ENCODE peak calls at places on chromosomes 5 and 9, in seven cellular contexts. R, Q, V, I, B, Z and D are unnamed samples. For H3K4me1, the result is how much of the 10 kb centered on the place peaks cover.

GRCh38 chr9:116697887-116698286 is 10.8 kb downstream of the TRIM32 start:
- DNase-seq in R (no peak), Q (no peak), V (no peak), I (no peak), B (no peak), Z (no peak), D (no peak)

GRCh38 chr5:117504245-117504644 is 929.6 kb upstream of the SEMA6A start:
- DNase-seq in R (no peak), Q (no peak), V (no peak), I (no peak), B (no peak), Z (no peak), D (no peak)

GRCh38 chr5:102932781-102933180 is 177.7 kb downstream of the PAM start:
- DNase-seq in R (no peak), Q (no peak), V (no peak), I (no peak), B (no peak), Z (no peak), D (no peak)

GRCh38 chr9:89419978-89420394 is 77.9 kb downstream of the SEMA4D start:
- DNase-seq in R (no peak), Q (no peak), V (peak), I (no peak), B (no peak), Z (no peak), D (no peak)

GRCh38 chr5:17614872-17615605 is 4.8 kb downstream of the TAF11L12 start:
- DNase-seq in R (no peak), Q (no peak), V (no peak), I (no peak), B (no peak), Z (no peak), D (no peak)

GRCh38 chr9:79895232-79895631 is 323.5 kb downstream of the TLE4 start:
- DNase-seq in R (no peak), Q (no peak), V (no peak), I (no peak), B (no peak), Z (no peak), D (no peak)

GRCh38 chr9:4887556-4887955 is 94.8 kb downstream of the RCL1 start:
- DNase-seq in R (no peak), Q (no peak), V (peak), I (peak), B (no peak), Z (peak), D (no peak)

GRCh38 chr9:109319631-109320233 is 1.1 kb downstream of the EPB41L4B start:
- DNase-seq in R (peak), Q (no peak), V (no peak), I (no peak), B (no peak), Z (peak), D (no peak)

GRCh38 chr9:36796671-36797419 is 224.2 kb downstream of the MELK start:
- DNase-seq in R (no peak), Q (no peak), V (no peak), I (no peak), B (no peak), Z (no peak), D (no peak)

GRCh38 chr5:135210286-135211055 is 176.4 kb upstream of the PITX1 start:
- DNase-seq in R (no peak), Q (no peak), V (peak), I (no peak), B (no peak), Z (no peak), D (no peak)

GRCh38 chr5:169861934-169862333 is 118.4 kb downstream of the INSYN2B start:
- DNase-seq in R (no peak), Q (no peak), V (no peak), I (no peak), B (no peak), Z (peak), D (no peak)

GRCh38 chr5:177475563-177476427 is 2.4 kb upstream of the DBN1 start:
- DNase-seq in R (no peak), Q (no peak), V (no peak), I (no peak), B (no peak), Z (peak), D (no peak)

GRCh38 chr5:134145779-134146581 is 30.8 kb downstream of the SKP1 start:
- DNase-seq in R (peak), Q (peak), V (peak), I (peak), B (peak), Z (peak), D (peak)

GRCh38 chr5:173623296-173623771 is 6.9 kb upstream of the BOD1 start:
- DNase-seq in R (peak), Q (peak), V (no peak), I (no peak), B (no peak), Z (no peak), D (no peak)

GRCh38 chr5:2149196-2149541 is 266.4 kb upstream of the IRX4 start:
- DNase-seq in R (no peak), Q (peak), V (no peak), I (no peak), B (no peak), Z (peak), D (no peak)

GRCh38 chr9:134175808-134176598 is 11.6 kb upstream of the RNU6ATAC start:
- DNase-seq in R (peak), Q (peak), V (peak), I (peak), B (no peak), Z (peak), D (no peak)

GRCh38 chr9:106861585-106862114 is 1.3 kb upstream of the ZNF462 start:
- DNase-seq in R (no peak), Q (no peak), V (no peak), I (no peak), B (no peak), Z (no peak), D (no peak)

GRCh38 chr5:89313044-89313443 is 430.1 kb upstream of the MEF2C start:
- DNase-seq in R (no peak), Q (no peak), V (no peak), I (no peak), B (no peak), Z (peak), D (no peak)

GRCh38 chr9:4366649-4367330 is 66.9 kb upstream of the GLIS3 start:
- DNase-seq in R (no peak), Q (peak), V (no peak), I (peak), B (peak), Z (peak), D (peak)

GRCh38 chr5:1737790-1738405 is 61.7 kb downstream of the MRPL36 start:
- DNase-seq in R (no peak), Q (peak), V (no peak), I (peak), B (peak), Z (peak), D (peak)

GRCh38 chr5:65086234-65086886 is 317.6 kb downstream of the CWC27 start:
- DNase-seq in R (no peak), Q (peak), V (no peak), I (no peak), B (no peak), Z (no peak), D (no peak)

GRCh38 chr9:123851851-123852250 is 78.1 kb downstream of the DENND1A start:
- DNase-seq in R (no peak), Q (no peak), V (no peak), I (no peak), B (no peak), Z (no peak), D (no peak)

GRCh38 chr5:68222824-68223354 is 7.3 kb downstream of the PIK3R1 start:
- DNase-seq in R (no peak), Q (no peak), V (no peak), I (no peak), B (no peak), Z (no peak), D (no peak)

GRCh38 chr9:97853844-97854695 is 1.0 kb downstream of the FOXE1 start:
- DNase-seq in R (no peak), Q (no peak), V (no peak), I (peak), B (peak), Z (peak), D (no peak)

GRCh38 chr5:114319821-114320220 is 42.0 kb upstream of the KCNN2 start:
- DNase-seq in R (no peak), Q (no peak), V (no peak), I (no peak), B (no peak), Z (no peak), D (no peak)

GRCh38 chr5:5140051-5141010 is at the start of gene ADAMTS16:
- DNase-seq in R (no peak), Q (no peak), V (no peak), I (no peak), B (no peak), Z (peak), D (no peak)

GRCh38 chr9:63859475-63860215 is 1425.4 kb downstream of the FOXD4L5 start:
- DNase-seq in R (no peak), Q (peak), V (peak), I (peak), B (peak), Z (peak), D (peak)

GRCh38 chr9:71590362-71590761 is 178.0 kb downstream of the CEMIP2 start:
- DNase-seq in R (no peak), Q (no peak), V (no peak), I (no peak), B (no peak), Z (no peak), D (no peak)

GRCh38 chr5:92559743-92560142 is 1021.3 kb downstream of the NR2F1-AS1 start:
- DNase-seq in R (no peak), Q (no peak), V (no peak), I (no peak), B (no peak), Z (peak), D (no peak)

GRCh38 chr5:35203403-35203802 is 26.9 kb downstream of the PRLR start:
- DNase-seq in R (no peak), Q (no peak), V (no peak), I (no peak), B (no peak), Z (no peak), D (no peak)

GRCh38 chr9:97632406-97632991 is 669 bp downstream of the TSTD2 start:
- DNase-seq in R (peak), Q (no peak), V (peak), I (peak), B (no peak), Z (peak), D (no peak)

GRCh38 chr5:127085371-127085770 is 12.1 kb upstream of the C5orf63 start:
- DNase-seq in R (no peak), Q (no peak), V (no peak), I (no peak), B (no peak), Z (no peak), D (no peak)

GRCh38 chr9:136587145-136587943 is 41.5 kb upstream of the NOTCH1 start:
- DNase-seq in R (peak), Q (no peak), V (peak), I (peak), B (no peak), Z (peak), D (no peak)

GRCh38 chr5:74216012-74216411 is 424.5 kb downstream of the ENC1 start:
- DNase-seq in R (no peak), Q (no peak), V (no peak), I (no peak), B (no peak), Z (no peak), D (no peak)

GRCh38 chr5:78649816-78650561 is 1.4 kb upstream of the LHFPL2 start:
- DNase-seq in R (no peak), Q (peak), V (no peak), I (no peak), B (no peak), Z (peak), D (no peak)

GRCh38 chr9:71767421-71768321 is 642 bp downstream of the CEMIP2 start:
- DNase-seq in R (peak), Q (no peak), V (peak), I (peak), B (no peak), Z (peak), D (no peak)

GRCh38 chr5:5374034-5374715 is 48.3 kb upstream of the ICE1 start:
- DNase-seq in R (no peak), Q (no peak), V (no peak), I (peak), B (no peak), Z (peak), D (no peak)

GRCh38 chr9:137372693-137373610 is 50.0 kb downstream of the EXD3 start:
- DNase-seq in R (peak), Q (no peak), V (peak), I (no peak), B (no peak), Z (no peak), D (no peak)

GRCh38 chr5:107469485-107469884 is 201.3 kb downstream of the EFNA5 start:
- DNase-seq in R (no peak), Q (no peak), V (no peak), I (peak), B (no peak), Z (peak), D (no peak)

DNA sequence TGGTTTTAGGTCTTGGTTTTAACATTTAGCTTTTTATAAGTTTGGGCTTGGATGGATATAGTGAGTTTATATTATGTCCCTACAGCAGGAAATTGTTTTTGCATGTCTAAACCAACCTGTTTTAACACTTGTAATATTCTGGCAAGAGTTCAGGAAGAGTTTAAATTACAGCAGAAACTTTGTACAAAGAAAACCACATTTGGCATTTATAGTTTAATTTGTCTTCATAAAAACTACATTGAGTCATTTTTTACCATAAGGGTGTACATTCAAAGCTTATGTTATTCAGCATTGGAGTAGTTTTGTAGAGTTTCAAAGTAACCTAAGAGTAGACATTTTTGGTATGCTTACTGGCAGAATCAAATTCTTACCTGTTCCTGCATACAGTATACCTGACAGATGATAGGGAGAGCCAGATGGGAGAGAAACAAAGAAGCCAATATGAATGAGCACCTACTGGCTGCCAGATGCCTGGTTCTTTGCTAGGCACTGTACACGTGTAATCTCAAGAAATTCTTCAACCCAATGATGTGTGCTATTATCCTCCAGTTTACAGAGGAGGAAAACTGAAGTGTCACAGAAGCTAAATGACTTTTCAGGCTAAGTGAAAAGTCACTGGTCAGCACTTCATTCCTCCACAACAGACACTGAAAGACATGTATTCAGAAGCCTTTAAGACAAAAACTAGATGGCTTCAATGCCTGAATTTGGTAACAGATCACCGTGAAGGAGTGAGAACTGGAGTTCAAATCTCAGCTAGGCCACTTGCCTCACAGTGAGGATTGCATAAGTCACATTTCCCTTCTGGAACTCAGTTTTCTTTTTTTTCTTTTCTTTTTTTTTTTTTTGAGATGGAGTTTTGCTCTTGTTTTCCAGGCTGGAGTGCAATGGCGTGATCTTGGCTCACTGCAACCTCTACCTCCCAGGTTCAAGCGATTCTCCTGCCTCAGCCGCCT is 25.9 kb upstream of the ECM2 start:
- DNase-seq in R (no peak), Q (no peak), V (no peak), I (no peak), B (no peak), Z (peak), D (no peak)
- H3K4me1 ChIP-seq in R (under half), Q (under half), V (under half), I (under half), B (under half), Z (under half), D (under half)

DNA sequence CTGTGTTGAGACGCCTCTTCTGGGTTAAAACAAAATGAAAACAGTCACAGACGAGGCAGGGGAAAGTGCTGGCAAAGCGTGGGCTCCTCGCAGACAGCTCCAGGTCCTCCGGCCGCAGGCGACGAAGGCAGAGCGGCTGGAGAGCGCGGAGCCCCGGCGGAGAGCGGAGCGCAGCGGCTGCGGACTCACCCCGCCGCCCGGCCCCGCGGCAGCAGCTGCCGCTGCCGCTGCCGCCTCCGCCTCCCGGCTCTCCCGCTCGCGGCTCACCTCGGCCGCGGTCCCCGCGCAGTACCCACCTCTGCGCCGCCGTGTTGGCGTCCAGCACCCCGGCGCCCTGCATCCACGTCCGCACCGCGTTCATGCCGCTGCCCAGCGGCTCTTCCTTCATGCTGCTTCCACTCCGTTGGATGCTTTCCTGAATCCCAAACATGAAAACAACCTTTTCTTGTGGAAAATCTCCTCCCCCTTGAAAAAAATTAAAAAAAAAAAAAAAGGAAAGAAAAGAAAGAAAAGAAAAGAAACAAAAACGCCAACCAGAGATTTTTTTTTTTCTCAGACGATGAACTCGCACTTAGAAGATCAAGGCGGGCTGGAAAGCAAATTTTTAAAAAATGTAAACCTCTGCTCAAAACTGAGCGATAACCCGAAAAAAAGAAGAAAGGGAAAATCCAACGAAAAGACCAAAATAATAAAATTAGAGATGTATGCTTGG is 511 bp downstream of the EBF1 start:
- DNase-seq in R (peak), Q (no peak), V (peak), I (peak), B (peak), Z (peak), D (peak)
- H3K4me1 ChIP-seq in R (under half), Q (under half), V (under half), I (under half), B (under half), Z (under half), D (under half)

GRCh38 chr5:149150457-149150856 is 9.2 kb downstream of the ABLIM3 start:
- DNase-seq in R (no peak), Q (no peak), V (no peak), I (no peak), B (no peak), Z (no peak), D (no peak)

GRCh38 chr5:149151717-149152116 is 10.4 kb downstream of the ABLIM3 start:
- DNase-seq in R (no peak), Q (no peak), V (no peak), I (no peak), B (no peak), Z (peak), D (no peak)

GRCh38 chr5:149147673-149148072 is 6.4 kb downstream of the ABLIM3 start:
- DNase-seq in R (no peak), Q (no peak), V (no peak), I (no peak), B (no peak), Z (no peak), D (no peak)

GRCh38 chr5:149152317-149152746 is 11.0 kb downstream of the ABLIM3 start:
- DNase-seq in R (no peak), Q (peak), V (no peak), I (no peak), B (no peak), Z (peak), D (no peak)

GRCh38 chr5:149149942-149150341 is 8.6 kb downstream of the ABLIM3 start:
- DNase-seq in R (no peak), Q (no peak), V (no peak), I (no peak), B (no peak), Z (no peak), D (no peak)
- H3K4me1 ChIP-seq in R (under half), Q (half or more), V (under half), I (under half), B (under half), Z (under half), D (under half)

GRCh38 chr5:139668924-139669680 is 21.0 kb downstream of the CXXC5 start:
- DNase-seq in R (no peak), Q (no peak), V (no peak), I (no peak), B (no peak), Z (no peak), D (no peak)
- H3K4me1 ChIP-seq in R (under half), Q (half or more), V (under half), I (half or more), B (under half), Z (under half), D (under half)

GRCh38 chr9:99185328-99185632 is 36.5 kb downstream of the ALG2 start:
- DNase-seq in R (no peak), Q (no peak), V (no peak), I (no peak), B (no peak), Z (no peak), D (no peak)
- H3K4me1 ChIP-seq in R (under half), Q (under half), V (under half), I (under half), B (under half), Z (under half), D (under half)

GRCh38 chr5:14414007-14414406 is 167.6 kb upstream of the OTULINL start:
- DNase-seq in R (no peak), Q (no peak), V (no peak), I (no peak), B (no peak), Z (no peak), D (no peak)
- H3K4me1 ChIP-seq in R (under half), Q (under half), V (under half), I (under half), B (under half), Z (under half), D (under half)

GRCh38 chr5:40687316-40687715 is 7.6 kb downstream of the PTGER4 start:
- DNase-seq in R (no peak), Q (no peak), V (no peak), I (no peak), B (peak), Z (no peak), D (no peak)

GRCh38 chr5:40683351-40683750 is 3.6 kb downstream of the PTGER4 start:
- DNase-seq in R (no peak), Q (no peak), V (no peak), I (no peak), B (no peak), Z (no peak), D (no peak)

GRCh38 chr5:40688127-40688756 is 8.5 kb downstream of the PTGER4 start:
- DNase-seq in R (peak), Q (peak), V (peak), I (peak), B (peak), Z (peak), D (peak)

GRCh38 chr5:40685191-40685590 is 5.5 kb downstream of the PTGER4 start:
- DNase-seq in R (no peak), Q (no peak), V (no peak), I (no peak), B (no peak), Z (no peak), D (no peak)

DNA sequence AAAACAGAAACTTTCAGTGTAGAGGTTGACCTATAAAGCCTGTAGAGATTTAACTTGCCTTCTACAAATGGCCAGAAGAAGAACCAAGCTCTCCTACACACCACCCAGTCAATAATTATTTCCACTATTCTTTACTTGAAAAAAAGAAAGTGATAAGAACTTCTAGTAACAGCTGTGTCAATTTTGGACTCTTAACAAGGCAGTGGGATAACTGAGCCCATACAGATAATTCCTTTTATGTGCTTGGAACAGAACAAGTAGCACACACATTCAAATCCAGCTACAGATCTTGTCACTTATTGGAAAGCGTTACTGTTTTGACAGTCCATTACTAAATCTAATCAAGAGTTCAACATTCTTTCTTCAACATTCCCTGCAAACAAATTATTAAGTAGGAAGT is 6.2 kb downstream of the PTGER4 start:
- DNase-seq in R (no peak), Q (no peak), V (no peak), I (no peak), B (no peak), Z (no peak), D (no peak)
- H3K4me1 ChIP-seq in R (under half), Q (under half), V (under half), I (under half), B (half or more), Z (under half), D (under half)